ENCODE peak calls at places on chromosomes 11 and 22, in eight cellular contexts. B is cortex of kidney; O is GOT3; Q is stimulated activated CD4-positive, alpha-beta T cell treated with anti-CD3 and anti-CD28 coated beads, Interleukin-2, amount 100 ng/mL, for 48 hours; I is fibroblast of pulmonary artery; M is central memory CD4-positive, alpha-beta T cell; T is lower leg skin; H is activated CD4-positive, alpha-beta T cell treated with anti-CD3 and anti-CD28 coated beads for 48 hours. E is an unnamed sample.

GRCh38 chr22:42649261-42650056 is at the start of gene CYB5R3:
- DNase-seq in T (peak; percentile 96), I (peak; percentile 82), H (peak; percentile 87), B (no peak), O (peak; percentile 51), M (peak; percentile 67), Q (peak; percentile 79), E (peak; percentile 92)

GRCh38 chr22:30872282-30873041 is 96.1 kb downstream of the MORC2 start:
- DNase-seq in M (no peak), T (peak; percentile 69), B (no peak), H (no peak), O (no peak), Q (no peak), I (no peak), E (no peak)

GRCh38 chr11:73218106-73218829 is at the start of gene P2RY2:
- DNase-seq in Q (peak; percentile 39), H (peak; percentile 62), I (peak; percentile 24), B (no peak), M (no peak), T (peak; percentile 92), O (no peak), E (no peak)

GRCh38 chr22:35638408-35638807 is 9.8 kb upstream of the APOL6 start:
- DNase-seq in M (no peak), O (no peak), B (no peak), T (peak; percentile 97), H (no peak), I (peak; percentile 91), Q (no peak), E (no peak)

GRCh38 chr11:48034926-48035876 is 54.8 kb downstream of the PTPRJ start:
- DNase-seq in I (no peak), H (no peak), M (no peak), B (no peak), T (peak; percentile 89), Q (no peak), O (no peak), E (peak; percentile 21)

GRCh38 chr22:36395922-36396321 is 8.2 kb upstream of the MYH9 start:
- DNase-seq in Q (no peak), B (no peak), I (peak; percentile 75), T (no peak), H (no peak), O (no peak), M (no peak), E (no peak)

GRCh38 chr22:49207008-49207775 is 620.5 kb downstream of the BRD1 start:
- DNase-seq in M (no peak), I (no peak), O (no peak), H (no peak), B (no peak), Q (no peak), T (peak; percentile 64), E (no peak)

GRCh38 chr11:36035999-36036398 is 92.1 kb downstream of the LDLRAD3 start:
- DNase-seq in O (no peak), Q (no peak), H (no peak), M (no peak), I (no peak), B (no peak), T (no peak), E (no peak)

GRCh38 chr11:35580397-35580781 is 37.9 kb upstream of the FJX1 start:
- DNase-seq in M (no peak), Q (no peak), B (no peak), T (no peak), O (no peak), I (no peak), H (no peak), E (no peak)

GRCh38 chr22:22939537-22940368 is 52.1 kb downstream of the IGLL5 start:
- DNase-seq in B (no peak), Q (no peak), O (no peak), I (no peak), T (peak; percentile 31), M (no peak), H (no peak), E (no peak)

GRCh38 chr11:116046127-116046526 is 541.9 kb upstream of the CADM1 start:
- DNase-seq in M (no peak), Q (no peak), I (no peak), T (no peak), H (no peak), O (no peak), B (no peak), E (no peak)

GRCh38 chr11:61921446-61921845 is 4.1 kb upstream of the RAB3IL1 start:
- DNase-seq in B (no peak), O (no peak), T (no peak), H (no peak), M (no peak), I (no peak), Q (no peak), E (no peak)

GRCh38 chr11:291281-292210 is 2.6 kb downstream of the PGGHG start:
- DNase-seq in Q (no peak), O (no peak), M (no peak), H (no peak), T (peak; percentile 83), B (no peak), I (no peak), E (no peak)

GRCh38 chr11:101825551-101825950 is 89.3 kb upstream of the CEP126 start:
- DNase-seq in H (no peak), B (no peak), T (no peak), Q (no peak), M (no peak), I (no peak), O (no peak), E (no peak)

GRCh38 chr22:45757068-45757467 is 85.4 kb downstream of the ATXN10 start:
- DNase-seq in T (no peak), B (no peak), O (no peak), I (peak; percentile 21), H (no peak), M (no peak), Q (no peak), E (no peak)

GRCh38 chr11:19674420-19674819 is 38.2 kb upstream of the NAV2 start:
- DNase-seq in B (no peak), T (no peak), H (no peak), I (no peak), M (no peak), Q (no peak), O (no peak), E (no peak)

GRCh38 chr11:120191058-120191457 is 19.8 kb upstream of the OAF start:
- DNase-seq in I (no peak), B (no peak), Q (no peak), T (no peak), O (no peak), H (no peak), M (no peak), E (no peak)

GRCh38 chr11:95282337-95282751 is 51.3 kb upstream of the SESN3 start:
- DNase-seq in I (peak; percentile 26), M (no peak), T (no peak), H (no peak), O (no peak), Q (no peak), B (no peak), E (no peak)

GRCh38 chr11:2513441-2513840 is 68.6 kb downstream of the KCNQ1 start:
- DNase-seq in T (peak; percentile 64), B (no peak), M (no peak), H (no peak), O (no peak), Q (no peak), I (no peak), E (no peak)

GRCh38 chr11:73099512-73100266 is 42.4 kb downstream of the FCHSD2 start:
- DNase-seq in O (no peak), H (no peak), B (no peak), M (no peak), T (no peak), I (no peak), Q (no peak), E (no peak)

GRCh38 chr22:49429066-49429465 is 398.6 kb downstream of the BRD1 start:
- DNase-seq in B (no peak), Q (no peak), M (no peak), T (peak; percentile 42), H (no peak), O (no peak), I (no peak), E (no peak)

GRCh38 chr11:64118871-64119495 is 46.9 kb downstream of the MACROD1 start:
- DNase-seq in I (no peak), T (no peak), B (no peak), Q (no peak), O (no peak), M (no peak), H (no peak), E (no peak)

GRCh38 chr22:21044931-21045584 is 688 bp upstream of the LRRC74B start:
- DNase-seq in B (no peak), I (peak; percentile 57), Q (no peak), O (peak; percentile 33), T (no peak), M (no peak), H (peak; percentile 15), E (no peak)

GRCh38 chr11:102911758-102912481 is 37.1 kb upstream of the MMP12 start:
- DNase-seq in O (no peak), I (no peak), B (no peak), T (no peak), H (no peak), Q (no peak), M (no peak), E (no peak)

GRCh38 chr22:41524809-41525449 is 19.3 kb downstream of the POLR3H start:
- DNase-seq in B (no peak), M (peak; percentile 70), H (peak; percentile 76), Q (peak; percentile 42), O (no peak), I (no peak), T (no peak), E (no peak)

GRCh38 chr22:22827187-22827948 is 60.2 kb upstream of the IGLL5 start:
- DNase-seq in H (no peak), Q (no peak), T (no peak), I (no peak), O (no peak), B (no peak), M (no peak), E (no peak)

GRCh38 chr22:35643991-35644390 is 4.3 kb upstream of the APOL6 start:
- DNase-seq in M (no peak), O (no peak), T (peak; percentile 39), I (no peak), Q (no peak), B (no peak), H (no peak), E (no peak)

E was measured in cerebellum.